ENCODE peak calls at places on chromosomes 5 and 9, in five cellular contexts. One of them, this sample, is unnamed.

GRCh38 chr5:168334161-168335094 is 43.0 kb downstream of the WWC1 start:
- DNase-seq in CD4-positive, CD25-positive, alpha-beta regulatory T cell: no peak
- DNase-seq in kidney: peak
- DNase-seq in substantia nigra: no peak
- DNase-seq in IMR-90: peak
- DNase-seq in this sample: no peak

GRCh38 chr9:673264-673965 is 168.1 kb upstream of the DMRT1 start:
- DNase-seq in substantia nigra: no peak
- DNase-seq in IMR-90: no peak
- DNase-seq in CD4-positive, CD25-positive, alpha-beta regulatory T cell: no peak
- DNase-seq in kidney: no peak
- DNase-seq in this sample: no peak

GRCh38 chr9:114459464-114459863 is 45.8 kb downstream of the WHRN start:
- DNase-seq in IMR-90: no peak
- DNase-seq in kidney: no peak
- DNase-seq in substantia nigra: no peak
- DNase-seq in CD4-positive, CD25-positive, alpha-beta regulatory T cell: no peak
- DNase-seq in this sample: no peak

GRCh38 chr9:114039484-114039883 is 38.6 kb downstream of the AMBP start:
- DNase-seq in IMR-90: no peak
- DNase-seq in substantia nigra: no peak
- DNase-seq in kidney: no peak
- DNase-seq in CD4-positive, CD25-positive, alpha-beta regulatory T cell: no peak
- DNase-seq in this sample: no peak

GRCh38 chr9:92734931-92735906 is 29.4 kb downstream of the BICD2 start:
- DNase-seq in substantia nigra: no peak
- DNase-seq in CD4-positive, CD25-positive, alpha-beta regulatory T cell: no peak
- DNase-seq in kidney: no peak
- DNase-seq in IMR-90: no peak
- DNase-seq in this sample: no peak

GRCh38 chr5:134738963-134739661 is 764 bp downstream of the CAMLG start:
- DNase-seq in substantia nigra: no peak
- DNase-seq in kidney: no peak
- DNase-seq in CD4-positive, CD25-positive, alpha-beta regulatory T cell: peak
- DNase-seq in IMR-90: peak
- DNase-seq in this sample: peak

GRCh38 chr5:43258116-43258515 is 55.1 kb downstream of the HMGCS1 start:
- DNase-seq in IMR-90: no peak
- DNase-seq in kidney: no peak
- DNase-seq in substantia nigra: no peak
- DNase-seq in CD4-positive, CD25-positive, alpha-beta regulatory T cell: no peak
- DNase-seq in this sample: no peak

GRCh38 chr5:160260881-160261815 is 31.8 kb downstream of the FABP6 start:
- DNase-seq in substantia nigra: no peak
- DNase-seq in kidney: peak
- DNase-seq in CD4-positive, CD25-positive, alpha-beta regulatory T cell: no peak
- DNase-seq in IMR-90: peak
- DNase-seq in this sample: no peak

GRCh38 chr5:64074533-64074932 is 91.1 kb upstream of the RNF180 start:
- DNase-seq in kidney: no peak
- DNase-seq in CD4-positive, CD25-positive, alpha-beta regulatory T cell: no peak
- DNase-seq in IMR-90: peak
- DNase-seq in substantia nigra: no peak
- DNase-seq in this sample: peak

GRCh38 chr9:17905356-17906203 is 326.7 kb downstream of the SH3GL2 start:
- DNase-seq in substantia nigra: no peak
- DNase-seq in CD4-positive, CD25-positive, alpha-beta regulatory T cell: no peak
- DNase-seq in IMR-90: no peak
- DNase-seq in kidney: peak
- DNase-seq in this sample: no peak

GRCh38 chr9:13688223-13688989 is 408.9 kb upstream of the MPDZ start:
- DNase-seq in CD4-positive, CD25-positive, alpha-beta regulatory T cell: no peak
- DNase-seq in kidney: no peak
- DNase-seq in IMR-90: no peak
- DNase-seq in substantia nigra: no peak
- DNase-seq in this sample: peak

GRCh38 chr5:160427607-160428006 is 6.0 kb downstream of the PTTG1 start:
- DNase-seq in CD4-positive, CD25-positive, alpha-beta regulatory T cell: no peak
- DNase-seq in IMR-90: no peak
- DNase-seq in substantia nigra: no peak
- DNase-seq in kidney: no peak
- DNase-seq in this sample: no peak

GRCh38 chr5:37816331-37816730 is 23.5 kb downstream of the GDNF start:
- DNase-seq in substantia nigra: no peak
- DNase-seq in IMR-90: no peak
- DNase-seq in kidney: no peak
- DNase-seq in CD4-positive, CD25-positive, alpha-beta regulatory T cell: no peak
- DNase-seq in this sample: no peak

GRCh38 chr9:81456431-81456970 is 232.8 kb downstream of the TLE1 start:
- DNase-seq in IMR-90: peak
- DNase-seq in kidney: no peak
- DNase-seq in CD4-positive, CD25-positive, alpha-beta regulatory T cell: no peak
- DNase-seq in substantia nigra: no peak
- DNase-seq in this sample: no peak

GRCh38 chr9:20512106-20512505 is 110.2 kb downstream of the MLLT3 start:
- DNase-seq in IMR-90: peak
- DNase-seq in substantia nigra: no peak
- DNase-seq in kidney: no peak
- DNase-seq in CD4-positive, CD25-positive, alpha-beta regulatory T cell: no peak
- DNase-seq in this sample: no peak

GRCh38 chr5:172823840-172824362 is 10.2 kb upstream of the ERGIC1 start:
- DNase-seq in kidney: no peak
- DNase-seq in IMR-90: no peak
- DNase-seq in CD4-positive, CD25-positive, alpha-beta regulatory T cell: no peak
- DNase-seq in substantia nigra: no peak
- DNase-seq in this sample: no peak

GRCh38 chr5:172819569-172819968 is 14.5 kb upstream of the ERGIC1 start:
- DNase-seq in CD4-positive, CD25-positive, alpha-beta regulatory T cell: no peak
- DNase-seq in IMR-90: no peak
- DNase-seq in substantia nigra: no peak
- DNase-seq in kidney: no peak
- DNase-seq in this sample: no peak

GRCh38 chr5:172820046-172820767 is 13.8 kb upstream of the ERGIC1 start:
- DNase-seq in kidney: peak
- DNase-seq in IMR-90: peak
- DNase-seq in substantia nigra: no peak
- DNase-seq in CD4-positive, CD25-positive, alpha-beta regulatory T cell: no peak
- DNase-seq in this sample: no peak

GRCh38 chr5:172818081-172818480 is 16.0 kb upstream of the ERGIC1 start:
- DNase-seq in kidney: no peak
- DNase-seq in CD4-positive, CD25-positive, alpha-beta regulatory T cell: no peak
- DNase-seq in IMR-90: no peak
- DNase-seq in substantia nigra: no peak
- DNase-seq in this sample: no peak

GRCh38 chr5:172821340-172821985 is 12.6 kb upstream of the ERGIC1 start:
- DNase-seq in IMR-90: peak
- DNase-seq in kidney: no peak
- DNase-seq in CD4-positive, CD25-positive, alpha-beta regulatory T cell: no peak
- DNase-seq in substantia nigra: no peak
- DNase-seq in this sample: no peak
- H3K27ac ChIP-seq in IMR-90: no peak
- H3K27ac ChIP-seq in kidney: no peak
- H3K27ac ChIP-seq in CD4-positive, CD25-positive, alpha-beta regulatory T cell: no peak
- H3K27ac ChIP-seq in substantia nigra: no peak
- H3K27ac ChIP-seq in this sample: no peak

DNA sequence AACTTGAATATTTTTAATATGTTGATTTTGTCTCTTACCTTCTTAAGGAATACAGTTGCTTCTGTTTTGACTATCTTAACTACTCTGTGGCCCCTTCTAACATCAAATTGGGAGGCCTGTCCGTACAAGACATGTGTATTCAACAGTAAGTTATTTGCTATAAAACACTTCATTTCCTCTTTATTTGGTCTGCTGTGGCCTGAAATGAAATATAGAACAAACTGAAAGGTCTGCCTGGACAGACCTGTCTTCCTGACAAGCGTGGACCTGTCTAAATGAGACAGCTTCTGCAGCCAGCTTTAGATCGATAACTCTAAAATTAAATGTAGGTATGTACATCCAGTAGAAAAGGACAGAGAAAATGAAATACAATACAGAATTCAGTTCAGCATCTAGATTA is 2.2 kb upstream of the LPAR1 start:
- DNase-seq in substantia nigra: no peak
- DNase-seq in kidney: no peak
- DNase-seq in CD4-positive, CD25-positive, alpha-beta regulatory T cell: no peak
- DNase-seq in IMR-90: no peak
- DNase-seq in this sample: no peak
- H3K27ac ChIP-seq in substantia nigra: no peak
- H3K27ac ChIP-seq in kidney: no peak
- H3K27ac ChIP-seq in CD4-positive, CD25-positive, alpha-beta regulatory T cell: no peak
- H3K27ac ChIP-seq in IMR-90: no peak
- H3K27ac ChIP-seq in this sample: no peak

GRCh38 chr9:36949470-36949869 is 84.6 kb downstream of the PAX5 start:
- DNase-seq in IMR-90: no peak
- DNase-seq in kidney: no peak
- DNase-seq in substantia nigra: no peak
- DNase-seq in CD4-positive, CD25-positive, alpha-beta regulatory T cell: no peak
- DNase-seq in this sample: no peak

GRCh38 chr9:36945999-36946398 is 88.1 kb downstream of the PAX5 start:
- DNase-seq in IMR-90: no peak
- DNase-seq in kidney: no peak
- DNase-seq in CD4-positive, CD25-positive, alpha-beta regulatory T cell: no peak
- DNase-seq in substantia nigra: no peak
- DNase-seq in this sample: no peak

GRCh38 chr9:36946653-36947052 is 87.4 kb downstream of the PAX5 start:
- DNase-seq in CD4-positive, CD25-positive, alpha-beta regulatory T cell: no peak
- DNase-seq in substantia nigra: no peak
- DNase-seq in kidney: no peak
- DNase-seq in IMR-90: no peak
- DNase-seq in this sample: no peak

GRCh38 chr9:36948051-36948450 is 86.0 kb downstream of the PAX5 start:
- DNase-seq in CD4-positive, CD25-positive, alpha-beta regulatory T cell: no peak
- DNase-seq in IMR-90: no peak
- DNase-seq in substantia nigra: no peak
- DNase-seq in kidney: no peak
- DNase-seq in this sample: no peak

DNA sequence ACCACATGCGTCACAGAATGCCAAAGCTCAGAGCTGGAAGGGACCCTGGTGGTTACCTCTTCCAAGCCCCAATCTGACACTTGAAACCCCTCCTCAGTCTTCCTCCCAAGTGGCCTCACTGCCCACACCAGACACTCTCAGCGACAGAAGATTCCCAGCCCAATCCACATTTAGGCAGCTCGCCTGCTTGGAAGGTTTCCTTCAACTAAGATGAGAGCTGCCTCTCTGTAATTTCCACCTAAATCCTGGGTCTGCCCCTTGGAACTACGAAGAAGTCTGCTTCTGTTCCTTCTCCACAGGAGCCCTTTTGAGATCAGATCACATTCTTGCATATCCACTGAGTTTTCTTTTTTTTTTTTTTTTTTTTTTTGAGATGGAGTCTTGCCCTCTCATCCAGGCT is 83.7 kb downstream of the PAX5 start:
- DNase-seq in CD4-positive, CD25-positive, alpha-beta regulatory T cell: no peak
- DNase-seq in kidney: no peak
- DNase-seq in substantia nigra: no peak
- DNase-seq in IMR-90: no peak
- DNase-seq in this sample: no peak
- H3K27ac ChIP-seq in CD4-positive, CD25-positive, alpha-beta regulatory T cell: no peak
- H3K27ac ChIP-seq in kidney: no peak
- H3K27ac ChIP-seq in substantia nigra: no peak
- H3K27ac ChIP-seq in IMR-90: no peak
- H3K27ac ChIP-seq in this sample: no peak

DNA sequence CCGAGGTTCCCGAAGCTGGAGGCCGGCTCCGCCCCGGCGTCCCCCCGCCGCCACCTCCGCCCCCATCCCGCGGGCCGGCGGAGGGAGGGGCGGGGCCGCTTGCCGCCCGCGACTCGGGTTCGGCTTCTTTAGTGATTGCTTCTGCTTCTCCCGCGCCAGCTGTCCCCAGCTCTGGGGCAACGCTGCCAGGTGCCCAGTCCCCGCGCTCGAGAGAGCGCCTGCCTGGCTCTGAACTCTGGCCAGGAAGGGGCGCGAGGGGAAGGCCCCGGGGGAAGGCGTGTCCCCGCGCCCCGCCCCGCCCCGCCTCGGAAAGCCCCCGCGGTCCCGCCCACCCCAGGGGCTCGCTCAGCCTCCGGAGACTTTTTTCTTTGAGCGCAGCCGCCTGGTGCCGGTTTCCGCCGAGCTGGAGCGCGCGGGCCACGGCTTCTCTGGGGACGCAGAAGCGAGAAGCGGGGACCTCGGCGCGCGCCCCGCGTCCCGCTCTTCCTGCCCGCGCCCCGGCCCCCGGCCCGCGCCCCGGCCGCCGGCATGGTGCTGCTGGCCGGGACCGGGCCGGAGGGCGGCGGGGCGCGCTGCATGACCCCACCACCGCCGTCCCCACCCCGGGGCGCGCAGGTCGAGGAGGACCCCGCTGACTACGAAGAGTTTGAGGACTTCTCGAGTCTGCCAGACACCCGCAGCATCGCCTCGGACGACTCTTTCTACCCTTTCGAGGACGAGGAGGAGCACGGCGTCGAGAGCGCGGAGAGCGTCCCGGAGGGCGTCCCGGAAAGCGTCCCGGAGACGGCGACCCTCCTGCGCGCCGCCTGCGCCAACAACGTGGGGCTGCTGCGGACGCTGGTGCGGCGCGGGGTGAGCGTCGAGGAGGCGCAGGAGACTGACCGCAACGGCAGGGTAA is at the start of gene ANKRD33B:
- DNase-seq in IMR-90: peak
- DNase-seq in kidney: peak
- DNase-seq in substantia nigra: no peak
- DNase-seq in CD4-positive, CD25-positive, alpha-beta regulatory T cell: peak
- DNase-seq in this sample: peak
- H3K27ac ChIP-seq in IMR-90: peak
- H3K27ac ChIP-seq in kidney: peak
- H3K27ac ChIP-seq in substantia nigra: no peak
- H3K27ac ChIP-seq in CD4-positive, CD25-positive, alpha-beta regulatory T cell: peak
- H3K27ac ChIP-seq in this sample: peak

GRCh38 chr5:124102491-124102890 is 590.5 kb downstream of the CSNK1G3 start:
- DNase-seq in kidney: no peak
- DNase-seq in substantia nigra: no peak
- DNase-seq in IMR-90: peak
- DNase-seq in CD4-positive, CD25-positive, alpha-beta regulatory T cell: no peak
- DNase-seq in this sample: no peak

GRCh38 chr5:124104813-124105212 is 592.8 kb downstream of the CSNK1G3 start:
- DNase-seq in substantia nigra: no peak
- DNase-seq in IMR-90: no peak
- DNase-seq in kidney: no peak
- DNase-seq in CD4-positive, CD25-positive, alpha-beta regulatory T cell: no peak
- DNase-seq in this sample: no peak

GRCh38 chr5:124105326-124105725 is 593.3 kb downstream of the CSNK1G3 start:
- DNase-seq in substantia nigra: no peak
- DNase-seq in kidney: no peak
- DNase-seq in IMR-90: no peak
- DNase-seq in CD4-positive, CD25-positive, alpha-beta regulatory T cell: no peak
- DNase-seq in this sample: no peak

GRCh38 chr5:124104344-124104743 is 592.4 kb downstream of the CSNK1G3 start:
- DNase-seq in IMR-90: no peak
- DNase-seq in kidney: no peak
- DNase-seq in substantia nigra: no peak
- DNase-seq in CD4-positive, CD25-positive, alpha-beta regulatory T cell: no peak
- DNase-seq in this sample: no peak

GRCh38 chr5:124103671-124104070 is 591.7 kb downstream of the CSNK1G3 start:
- DNase-seq in IMR-90: peak
- DNase-seq in CD4-positive, CD25-positive, alpha-beta regulatory T cell: no peak
- DNase-seq in kidney: no peak
- DNase-seq in substantia nigra: no peak
- DNase-seq in this sample: no peak
- H3K27ac ChIP-seq in IMR-90: no peak
- H3K27ac ChIP-seq in CD4-positive, CD25-positive, alpha-beta regulatory T cell: no peak
- H3K27ac ChIP-seq in kidney: no peak
- H3K27ac ChIP-seq in substantia nigra: no peak
- H3K27ac ChIP-seq in this sample: no peak

This sample was measured in MM.1S.